ENCODE peak calls at places on chromosome 7, in six cellular contexts. N is pancreas, U is heart left ventricle, P is neural progenitor cell, S is heart right ventricle, A is OCI-LY7. W is an unnamed sample.

GRCh38 chr7:137928626-137929025 is 73.3 kb downstream of the CREB3L2 start:
- DNase-seq in A (no peak), P (no peak), S (no peak), U (no peak), N (no peak), W (no peak)

GRCh38 chr7:78232806-78233205 is 434.2 kb downstream of the PHTF2 start:
- DNase-seq in P (no peak), A (no peak), U (no peak), N (no peak), S (no peak), W (no peak)

GRCh38 chr7:29924684-29925083 is 64.9 kb downstream of the SCRN1 start:
- DNase-seq in N (no peak), U (no peak), P (no peak), A (no peak), S (no peak), W (peak; percentile 60)

GRCh38 chr7:129805086-129805719 is 147.6 kb downstream of the UBE2H start:
- DNase-seq in S (no peak), A (no peak), N (peak; percentile 58), P (no peak), U (peak; percentile 73), W (no peak)

GRCh38 chr7:140638311-140638791 is 2.3 kb downstream of the DENND2A start:
- DNase-seq in P (peak; percentile 63), U (peak; percentile 44), S (no peak), A (no peak), N (no peak), W (no peak)

GRCh38 chr7:29177963-29178612 is 16.5 kb upstream of the CHN2 start:
- DNase-seq in P (no peak), A (no peak), S (peak; percentile 33), N (no peak), U (peak; percentile 63), W (peak; percentile 57)

GRCh38 chr7:137015015-137015414 is 146.6 kb downstream of the CHRM2 start:
- DNase-seq in N (no peak), S (no peak), P (no peak), A (no peak), U (no peak), W (no peak)

GRCh38 chr7:90173127-90173844 is 19.0 kb downstream of the STEAP1 start:
- DNase-seq in N (no peak), A (no peak), P (no peak), U (no peak), S (no peak), W (no peak)

GRCh38 chr7:137853053-137853452 is 6.3 kb upstream of the DGKI start:
- DNase-seq in P (no peak), U (no peak), A (no peak), S (no peak), N (no peak), W (no peak)

GRCh38 chr7:25885057-25885576 is 266.9 kb upstream of the NFE2L3 start:
- DNase-seq in U (no peak), A (no peak), N (no peak), S (no peak), P (no peak), W (no peak)

GRCh38 chr7:1525409-1525808 is 5.1 kb upstream of the MAFK start:
- DNase-seq in S (no peak), A (no peak), U (no peak), N (no peak), P (no peak), W (no peak)

GRCh38 chr7:3162286-3162685 is 118.6 kb upstream of the CARD11 start:
- DNase-seq in A (peak; percentile 34), P (no peak), N (no peak), S (no peak), U (no peak), W (peak; percentile 39)

GRCh38 chr7:70241776-70242175 is 643.5 kb downstream of the AUTS2 start:
- DNase-seq in N (no peak), A (no peak), U (no peak), P (no peak), S (no peak), W (no peak)

GRCh38 chr7:45978010-45978681 is 57.1 kb upstream of the IGFBP3 start:
- DNase-seq in U (no peak), P (peak; percentile 14), A (no peak), S (no peak), N (no peak), W (peak; percentile 45)

GRCh38 chr7:95874541-95875265 is 102.3 kb downstream of the DYNC1I1 start:
- DNase-seq in U (no peak), S (no peak), N (no peak), P (no peak), A (no peak), W (no peak)

GRCh38 chr7:44163591-44163990 is 22.5 kb upstream of the MYL7 start:
- DNase-seq in U (no peak), P (peak; percentile 42), N (no peak), S (no peak), A (no peak), W (no peak)

GRCh38 chr7:132743974-132744373 is 167.7 kb upstream of the PLXNA4 start:
- DNase-seq in S (no peak), N (no peak), U (no peak), A (no peak), P (no peak), W (no peak)

GRCh38 chr7:19677201-19677600 is 31.6 kb downstream of the POLR1F start:
- DNase-seq in A (no peak), N (no peak), P (no peak), U (no peak), S (no peak), W (no peak)

GRCh38 chr7:101390901-101391301 is 28.2 kb downstream of the COL26A1 start:
- DNase-seq in U (peak; percentile 66), N (no peak), P (peak; percentile 88), A (peak; percentile 88), S (peak; percentile 40), W (peak; percentile 74)

GRCh38 chr7:129262333-129262732 is 37.5 kb downstream of the AHCYL2 start:
- DNase-seq in A (no peak), S (no peak), U (no peak), P (no peak), N (no peak), W (peak; percentile 32)

GRCh38 chr7:87146740-87147386 is 5.4 kb upstream of the DMTF1 start:
- DNase-seq in S (no peak), P (no peak), N (peak; percentile 70), A (no peak), U (peak; percentile 29), W (no peak)

GRCh38 chr7:33157311-33157710 is 27.9 kb downstream of the BBS9 start:
- DNase-seq in U (no peak), P (no peak), S (no peak), A (no peak), N (no peak), W (no peak)

GRCh38 chr7:140342732-140343514 is 55.4 kb downstream of the SLC37A3 start:
- DNase-seq in A (peak; percentile 63), U (peak; percentile 46), N (no peak), P (peak; percentile 64), S (peak; percentile 18), W (peak; percentile 13)

GRCh38 chr7:4450483-4450882 is 231.6 kb upstream of the FOXK1 start:
- DNase-seq in S (no peak), N (no peak), A (no peak), P (no peak), U (no peak), W (no peak)

GRCh38 chr7:142496545-142496991 is 238.7 kb upstream of the PRSS58 start:
- DNase-seq in S (no peak), P (peak; percentile 61), U (no peak), A (peak; percentile 35), N (no peak), W (peak; percentile 37)

GRCh38 chr7:149872419-149873073 is 1.2 kb upstream of the ATP6V0E2 start:
- DNase-seq in P (peak; percentile 72), S (peak; percentile 75), A (peak; percentile 50), N (peak; percentile 70), U (peak; percentile 91), W (peak; percentile 66)

GRCh38 chr7:44616545-44616944 is 10.1 kb downstream of the OGDH start:
- DNase-seq in N (no peak), P (no peak), S (no peak), A (no peak), U (no peak), W (no peak)

GRCh38 chr7:115047968-115048720 is 126.2 kb downstream of the MDFIC start:
- DNase-seq in S (no peak), U (no peak), A (no peak), N (no peak), P (no peak), W (no peak)

GRCh38 chr7:21092923-21093702 is 306.4 kb upstream of the SP8 start:
- DNase-seq in S (no peak), U (no peak), N (no peak), A (no peak), P (no peak), W (no peak)

GRCh38 chr7:107196834-107197610 is 28.2 kb downstream of the HBP1 start:
- DNase-seq in A (no peak), U (no peak), P (no peak), S (no peak), N (no peak), W (no peak)

GRCh38 chr7:107190090-107190489 is 21.3 kb downstream of the HBP1 start:
- DNase-seq in A (no peak), P (no peak), U (no peak), N (no peak), S (no peak), W (no peak)

GRCh38 chr7:107194051-107194450 is 25.2 kb downstream of the HBP1 start:
- DNase-seq in A (no peak), U (no peak), P (no peak), N (no peak), S (no peak), W (no peak)
- TF ChIP-seq CTCF in A (peak; percentile 56), U (no peak), P (no peak), N (no peak), S (peak; percentile 20), W (no peak)

GRCh38 chr7:151076863-151077704 is 3.5 kb downstream of the FASTK start:
- DNase-seq in A (no peak), S (no peak), N (peak; percentile 84), P (peak; percentile 46), U (peak; percentile 57), W (no peak)
- TF ChIP-seq CTCF in A (peak; percentile 34), S (no peak), N (no peak), P (peak; percentile 46), U (no peak), W (peak; percentile 50)

GRCh38 chr7:155466814-155467675 is 9.1 kb downstream of the EN2 start:
- DNase-seq in S (no peak), N (peak; percentile 68), P (peak; percentile 94), U (no peak), A (no peak), W (peak; percentile 77)
- TF ChIP-seq CTCF in S (no peak), N (no peak), P (peak; percentile 56), U (no peak), A (no peak), W (no peak)

GRCh38 chr7:120942861-120943260 is 7.7 kb upstream of the ING3 start:
- DNase-seq in P (no peak), U (no peak), N (no peak), A (no peak), S (no peak), W (no peak)

GRCh38 chr7:120944826-120945562 is 5.6 kb upstream of the ING3 start:
- DNase-seq in S (no peak), N (no peak), P (no peak), A (no peak), U (no peak), W (no peak)

GRCh38 chr7:120939345-120939744 is 11.2 kb upstream of the ING3 start:
- DNase-seq in S (no peak), P (no peak), A (no peak), U (no peak), N (no peak), W (no peak)

GRCh38 chr7:120941856-120942255 is 8.7 kb upstream of the ING3 start:
- DNase-seq in P (no peak), N (no peak), U (no peak), A (no peak), S (no peak), W (no peak)

GRCh38 chr7:120941064-120941463 is 9.5 kb upstream of the ING3 start:
- DNase-seq in U (no peak), N (no peak), S (no peak), P (no peak), A (peak; percentile 6), W (no peak)
- TF ChIP-seq CTCF in U (peak; percentile 53), N (peak; percentile 11), S (peak; percentile 58), P (peak; percentile 26), A (peak; percentile 66), W (peak; percentile 37)